ENCODE peak calls at places on chromosomes 4 and X, in seven cellular contexts. One of them, this sample, is unnamed.

GRCh38 chr4:28378109-28378830 is 1517.6 kb downstream of the STIM2 start:
- DNase-seq in GM23338: peak; percentile 68
- DNase-seq in neural progenitor cell: peak; percentile 7
- DNase-seq in choroid plexus epithelial cell: peak; percentile 12
- DNase-seq in fibroblast of the aortic adventitia: no peak
- DNase-seq in psoas muscle: no peak
- DNase-seq in keratinocyte: no peak
- DNase-seq in this sample: no peak

GRCh38 chr4:6347511-6348045 is 77.9 kb downstream of the WFS1 start:
- DNase-seq in neural progenitor cell: no peak
- DNase-seq in GM23338: no peak
- DNase-seq in fibroblast of the aortic adventitia: no peak
- DNase-seq in keratinocyte: no peak
- DNase-seq in choroid plexus epithelial cell: no peak
- DNase-seq in psoas muscle: peak; percentile 19
- DNase-seq in this sample: no peak

GRCh38 chr4:19983072-19983471 is 268.6 kb upstream of the SLIT2 start:
- DNase-seq in fibroblast of the aortic adventitia: peak; percentile 84
- DNase-seq in neural progenitor cell: no peak
- DNase-seq in choroid plexus epithelial cell: peak; percentile 97
- DNase-seq in GM23338: no peak
- DNase-seq in keratinocyte: no peak
- DNase-seq in psoas muscle: no peak
- DNase-seq in this sample: peak; percentile 97

GRCh38 chr4:110631582-110632505 is 9.0 kb upstream of the PITX2 start:
- DNase-seq in neural progenitor cell: peak; percentile 94
- DNase-seq in keratinocyte: no peak
- DNase-seq in psoas muscle: peak; percentile 86
- DNase-seq in fibroblast of the aortic adventitia: peak; percentile 89
- DNase-seq in GM23338: peak; percentile 93
- DNase-seq in choroid plexus epithelial cell: peak; percentile 72
- DNase-seq in this sample: peak; percentile 85

GRCh38 chr4:39502034-39502658 is 25.1 kb downstream of the UGDH start:
- DNase-seq in fibroblast of the aortic adventitia: peak; percentile 89
- DNase-seq in GM23338: no peak
- DNase-seq in psoas muscle: no peak
- DNase-seq in keratinocyte: no peak
- DNase-seq in choroid plexus epithelial cell: peak; percentile 78
- DNase-seq in neural progenitor cell: no peak
- DNase-seq in this sample: peak; percentile 79

GRCh38 chr4:71827811-71828210 is 43.9 kb upstream of the GC start:
- DNase-seq in GM23338: peak; percentile 67
- DNase-seq in choroid plexus epithelial cell: no peak
- DNase-seq in neural progenitor cell: no peak
- DNase-seq in keratinocyte: no peak
- DNase-seq in fibroblast of the aortic adventitia: no peak
- DNase-seq in psoas muscle: no peak
- DNase-seq in this sample: no peak

GRCh38 chr4:111266937-111267336 is 644.1 kb upstream of the PITX2 start:
- DNase-seq in keratinocyte: no peak
- DNase-seq in fibroblast of the aortic adventitia: no peak
- DNase-seq in GM23338: peak; percentile 11
- DNase-seq in choroid plexus epithelial cell: no peak
- DNase-seq in neural progenitor cell: no peak
- DNase-seq in psoas muscle: no peak
- DNase-seq in this sample: no peak

GRCh38 chr4:54687887-54688841 is 30.4 kb downstream of the KIT start:
- DNase-seq in keratinocyte: no peak
- DNase-seq in psoas muscle: no peak
- DNase-seq in choroid plexus epithelial cell: peak; percentile 17
- DNase-seq in GM23338: no peak
- DNase-seq in fibroblast of the aortic adventitia: no peak
- DNase-seq in neural progenitor cell: no peak
- DNase-seq in this sample: peak; percentile 84

GRCh38 chr4:74830928-74831327 is 36.6 kb upstream of the BTC start:
- DNase-seq in GM23338: no peak
- DNase-seq in psoas muscle: no peak
- DNase-seq in keratinocyte: no peak
- DNase-seq in fibroblast of the aortic adventitia: no peak
- DNase-seq in neural progenitor cell: no peak
- DNase-seq in choroid plexus epithelial cell: peak; percentile 15
- DNase-seq in this sample: no peak

GRCh38 chr4:161828061-161828460 is 335.7 kb downstream of the FSTL5 start:
- DNase-seq in neural progenitor cell: no peak
- DNase-seq in choroid plexus epithelial cell: peak; percentile 62
- DNase-seq in fibroblast of the aortic adventitia: no peak
- DNase-seq in keratinocyte: no peak
- DNase-seq in psoas muscle: no peak
- DNase-seq in GM23338: no peak
- DNase-seq in this sample: peak; percentile 31

GRCh38 chr4:74499986-74500781 is 55.2 kb downstream of the AREG start:
- DNase-seq in choroid plexus epithelial cell: no peak
- DNase-seq in GM23338: no peak
- DNase-seq in keratinocyte: no peak
- DNase-seq in neural progenitor cell: no peak
- DNase-seq in fibroblast of the aortic adventitia: peak; percentile 16
- DNase-seq in psoas muscle: no peak
- DNase-seq in this sample: peak; percentile 56

GRCh38 chr4:159725571-159725970 is 622.7 kb downstream of the RAPGEF2 start:
- DNase-seq in neural progenitor cell: no peak
- DNase-seq in keratinocyte: no peak
- DNase-seq in GM23338: no peak
- DNase-seq in fibroblast of the aortic adventitia: no peak
- DNase-seq in choroid plexus epithelial cell: no peak
- DNase-seq in psoas muscle: no peak
- DNase-seq in this sample: no peak

GRCh38 chr4:142350886-142351285 is 495.2 kb downstream of the INPP4B start:
- DNase-seq in neural progenitor cell: no peak
- DNase-seq in choroid plexus epithelial cell: peak; percentile 59
- DNase-seq in fibroblast of the aortic adventitia: peak; percentile 80
- DNase-seq in keratinocyte: no peak
- DNase-seq in GM23338: no peak
- DNase-seq in psoas muscle: no peak
- DNase-seq in this sample: peak; percentile 39

GRCh38 chr4:126533176-126533575 is 1099.6 kb upstream of the INTU start:
- DNase-seq in psoas muscle: no peak
- DNase-seq in neural progenitor cell: peak; percentile 59
- DNase-seq in keratinocyte: no peak
- DNase-seq in choroid plexus epithelial cell: peak; percentile 18
- DNase-seq in GM23338: no peak
- DNase-seq in fibroblast of the aortic adventitia: peak; percentile 3
- DNase-seq in this sample: peak; percentile 8

GRCh38 chrX:54076903-54077302 is 32.6 kb upstream of the PHF8 start:
- DNase-seq in keratinocyte: peak; percentile 36
- DNase-seq in GM23338: no peak
- DNase-seq in neural progenitor cell: no peak
- DNase-seq in fibroblast of the aortic adventitia: peak; percentile 45
- DNase-seq in psoas muscle: no peak
- DNase-seq in choroid plexus epithelial cell: peak; percentile 34
- DNase-seq in this sample: peak; percentile 9

GRCh38 chrX:134737721-134738369 is 79.6 kb upstream of the PLAC1 start:
- DNase-seq in GM23338: no peak
- DNase-seq in neural progenitor cell: no peak
- DNase-seq in choroid plexus epithelial cell: peak; percentile 16
- DNase-seq in fibroblast of the aortic adventitia: peak; percentile 22
- DNase-seq in psoas muscle: no peak
- DNase-seq in keratinocyte: no peak
- DNase-seq in this sample: no peak

GRCh38 chr4:1495416-1496115 is 89.3 kb upstream of the NKX1-1 start:
- DNase-seq in psoas muscle: peak; percentile 16
- DNase-seq in keratinocyte: no peak
- DNase-seq in fibroblast of the aortic adventitia: no peak
- DNase-seq in choroid plexus epithelial cell: no peak
- DNase-seq in GM23338: no peak
- DNase-seq in neural progenitor cell: no peak
- DNase-seq in this sample: no peak

GRCh38 chr4:74058048-74058651 is 19.7 kb upstream of the CXCL3 start:
- DNase-seq in neural progenitor cell: no peak
- DNase-seq in fibroblast of the aortic adventitia: no peak
- DNase-seq in psoas muscle: no peak
- DNase-seq in GM23338: no peak
- DNase-seq in choroid plexus epithelial cell: no peak
- DNase-seq in keratinocyte: no peak
- DNase-seq in this sample: no peak

GRCh38 chr4:16032871-16033505 is 50.8 kb downstream of the PROM1 start:
- DNase-seq in psoas muscle: no peak
- DNase-seq in choroid plexus epithelial cell: no peak
- DNase-seq in keratinocyte: no peak
- DNase-seq in GM23338: peak; percentile 62
- DNase-seq in fibroblast of the aortic adventitia: no peak
- DNase-seq in neural progenitor cell: peak; percentile 69
- DNase-seq in this sample: no peak

DNA sequence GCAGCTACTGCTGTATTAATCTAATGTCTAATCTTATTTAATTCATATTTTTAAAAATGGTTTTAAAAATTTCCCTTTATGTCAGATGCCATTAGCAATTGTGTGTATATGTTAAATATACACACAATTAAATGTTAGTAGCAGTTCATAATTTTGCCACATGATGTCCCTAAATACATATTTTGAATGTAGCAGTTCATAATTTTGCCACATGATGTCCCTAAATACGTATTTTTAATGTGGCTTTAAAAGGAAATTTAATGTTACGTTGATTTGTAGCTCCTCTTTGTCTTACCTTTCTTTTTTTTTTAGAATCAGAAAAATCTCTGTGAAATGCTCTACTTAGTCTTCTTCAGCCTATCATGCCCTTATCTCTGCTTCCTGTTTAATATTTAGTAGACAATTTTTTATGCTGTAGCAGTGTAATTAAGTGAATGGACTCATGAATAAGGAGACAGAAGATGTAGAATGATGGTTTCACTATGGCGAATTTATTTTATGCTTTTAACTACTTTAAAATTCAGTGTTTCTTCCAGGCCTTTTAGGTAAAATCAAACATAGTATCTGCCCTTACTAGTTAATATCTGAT is 26.1 kb downstream of the RBM46 start:
- DNase-seq in fibroblast of the aortic adventitia: peak; percentile 78
- DNase-seq in neural progenitor cell: peak; percentile 4
- DNase-seq in keratinocyte: no peak
- DNase-seq in GM23338: peak; percentile 24
- DNase-seq in psoas muscle: no peak
- DNase-seq in choroid plexus epithelial cell: peak; percentile 70
- DNase-seq in this sample: peak; percentile 50
- H3K4me3 ChIP-seq in fibroblast of the aortic adventitia: no peak overlapping the region
- H3K4me3 ChIP-seq in neural progenitor cell: no peak overlapping the region
- H3K4me3 ChIP-seq in keratinocyte: no peak overlapping the region
- H3K4me3 ChIP-seq in GM23338: no peak overlapping the region
- H3K4me3 ChIP-seq in psoas muscle: no peak overlapping the region
- H3K4me3 ChIP-seq in choroid plexus epithelial cell: peak overlapping the region; percentile 24
- H3K4me3 ChIP-seq in this sample: no peak overlapping the region

DNA sequence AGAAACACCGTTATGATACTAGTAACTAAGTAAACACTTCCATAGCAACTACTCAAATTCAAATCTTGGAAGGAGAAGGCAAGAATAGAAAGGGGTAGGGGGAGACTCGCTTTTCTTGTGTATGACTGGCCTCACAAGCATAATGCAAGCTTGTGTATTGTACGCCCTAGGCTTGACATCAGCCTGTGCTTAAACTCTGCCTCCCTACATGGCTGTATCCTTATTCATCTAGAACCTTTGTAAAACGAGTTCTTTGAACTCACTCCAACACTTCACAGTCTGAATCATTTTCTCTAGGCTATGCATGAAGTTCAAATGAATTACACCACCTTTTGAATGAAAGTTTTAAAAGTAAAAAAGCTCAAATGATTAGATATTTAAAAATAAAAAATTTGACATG is 1071.2 kb upstream of the ADGRL3 start:
- DNase-seq in neural progenitor cell: no peak
- DNase-seq in fibroblast of the aortic adventitia: no peak
- DNase-seq in GM23338: no peak
- DNase-seq in keratinocyte: no peak
- DNase-seq in choroid plexus epithelial cell: no peak
- DNase-seq in psoas muscle: no peak
- DNase-seq in this sample: peak; percentile 17
- TF ChIP-seq CTCF in neural progenitor cell: no peak
- TF ChIP-seq CTCF in fibroblast of the aortic adventitia: no peak
- TF ChIP-seq CTCF in GM23338: no peak
- TF ChIP-seq CTCF in keratinocyte: no peak
- TF ChIP-seq CTCF in choroid plexus epithelial cell: no peak
- TF ChIP-seq CTCF in psoas muscle: no peak
- TF ChIP-seq CTCF in this sample: no peak

GRCh38 chrX:101237041-101237440 is 17.5 kb downstream of the DRP2 start:
- DNase-seq in choroid plexus epithelial cell: no peak
- DNase-seq in neural progenitor cell: no peak
- DNase-seq in GM23338: no peak
- DNase-seq in fibroblast of the aortic adventitia: no peak
- DNase-seq in keratinocyte: no peak
- DNase-seq in psoas muscle: no peak
- DNase-seq in this sample: no peak

DNA sequence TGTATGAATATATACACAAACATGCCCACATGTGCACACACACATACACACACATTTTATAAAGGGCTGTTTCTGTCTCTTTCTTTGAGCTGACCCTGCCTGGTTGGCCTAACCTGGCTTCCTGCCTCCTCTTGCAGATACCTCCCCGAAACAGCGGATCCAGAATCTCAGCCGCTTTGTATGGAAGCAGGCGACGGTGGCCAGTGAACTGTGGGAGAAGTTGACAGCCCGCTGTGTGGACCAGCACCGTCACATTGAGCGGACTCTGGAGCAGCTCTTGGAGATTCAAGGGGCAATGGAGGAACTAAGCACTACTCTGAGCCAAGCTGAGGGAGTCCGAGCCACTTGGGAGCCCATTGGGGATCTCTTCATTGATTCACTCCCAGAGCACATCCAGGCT is 21.9 kb downstream of the DRP2 start:
- DNase-seq in fibroblast of the aortic adventitia: no peak
- DNase-seq in keratinocyte: no peak
- DNase-seq in psoas muscle: no peak
- DNase-seq in neural progenitor cell: no peak
- DNase-seq in GM23338: no peak
- DNase-seq in choroid plexus epithelial cell: no peak
- DNase-seq in this sample: no peak
- H3K4me3 ChIP-seq in fibroblast of the aortic adventitia: no peak overlapping the region
- H3K4me3 ChIP-seq in keratinocyte: no peak overlapping the region
- H3K4me3 ChIP-seq in psoas muscle: no peak overlapping the region
- H3K4me3 ChIP-seq in neural progenitor cell: no peak overlapping the region
- H3K4me3 ChIP-seq in GM23338: no peak overlapping the region
- H3K4me3 ChIP-seq in choroid plexus epithelial cell: no peak overlapping the region
- H3K4me3 ChIP-seq in this sample: no peak overlapping the region

GRCh38 chr4:182644326-182645050 is 272.7 kb downstream of the DCTD start:
- DNase-seq in choroid plexus epithelial cell: peak; percentile 46
- DNase-seq in keratinocyte: no peak
- DNase-seq in psoas muscle: no peak
- DNase-seq in neural progenitor cell: no peak
- DNase-seq in GM23338: no peak
- DNase-seq in fibroblast of the aortic adventitia: peak; percentile 47
- DNase-seq in this sample: peak; percentile 56

GRCh38 chr4:182643801-182644311 is 273.3 kb downstream of the DCTD start:
- DNase-seq in psoas muscle: no peak
- DNase-seq in GM23338: no peak
- DNase-seq in keratinocyte: no peak
- DNase-seq in fibroblast of the aortic adventitia: peak; percentile 86
- DNase-seq in choroid plexus epithelial cell: peak; percentile 93
- DNase-seq in neural progenitor cell: no peak
- DNase-seq in this sample: peak; percentile 90

GRCh38 chr4:182647901-182648300 is 269.3 kb downstream of the DCTD start:
- DNase-seq in psoas muscle: no peak
- DNase-seq in fibroblast of the aortic adventitia: no peak
- DNase-seq in keratinocyte: no peak
- DNase-seq in neural progenitor cell: no peak
- DNase-seq in GM23338: peak; percentile 19
- DNase-seq in choroid plexus epithelial cell: no peak
- DNase-seq in this sample: no peak

GRCh38 chr4:182645511-182645910 is 271.7 kb downstream of the DCTD start:
- DNase-seq in neural progenitor cell: no peak
- DNase-seq in GM23338: no peak
- DNase-seq in fibroblast of the aortic adventitia: peak; percentile 12
- DNase-seq in psoas muscle: no peak
- DNase-seq in choroid plexus epithelial cell: no peak
- DNase-seq in keratinocyte: no peak
- DNase-seq in this sample: no peak

GRCh38 chr4:182642831-182643230 is 274.4 kb downstream of the DCTD start:
- DNase-seq in GM23338: no peak
- DNase-seq in neural progenitor cell: no peak
- DNase-seq in choroid plexus epithelial cell: peak; percentile 93
- DNase-seq in fibroblast of the aortic adventitia: peak; percentile 3
- DNase-seq in psoas muscle: no peak
- DNase-seq in keratinocyte: no peak
- DNase-seq in this sample: peak; percentile 54
- TF ChIP-seq CTCF in GM23338: no peak
- TF ChIP-seq CTCF in neural progenitor cell: no peak
- TF ChIP-seq CTCF in choroid plexus epithelial cell: peak; percentile 47
- TF ChIP-seq CTCF in fibroblast of the aortic adventitia: peak; percentile 10
- TF ChIP-seq CTCF in psoas muscle: no peak
- TF ChIP-seq CTCF in keratinocyte: no peak
- TF ChIP-seq CTCF in this sample: peak; percentile 29

This sample was measured in astrocyte of the spinal cord.